ENCODE peak calls at places on chromosomes 7 and 10, in four cellular contexts. One of them, this sample, is unnamed. For H3K4me1, the result is how much of the 10 kb centered on the place peaks cover.

GRCh38 chr7:69526570-69526969 is 71.7 kb upstream of the AUTS2 start:
- DNase-seq in GM23338: no peak
- DNase-seq in SJSA1: no peak
- DNase-seq in fibroblast of lung: no peak
- DNase-seq in this sample: no peak

GRCh38 chr10:63429280-63429679 is 36.5 kb downstream of the JMJD1C start:
- DNase-seq in GM23338: no peak
- DNase-seq in SJSA1: no peak
- DNase-seq in fibroblast of lung: peak
- DNase-seq in this sample: no peak

GRCh38 chr10:121662945-121663917 is 65.0 kb upstream of the FGFR2 start:
- DNase-seq in fibroblast of lung: no peak
- DNase-seq in GM23338: peak
- DNase-seq in SJSA1: no peak
- DNase-seq in this sample: no peak

GRCh38 chr7:101258243-101258731 is 13.4 kb upstream of the FIS1 start:
- DNase-seq in SJSA1: no peak
- DNase-seq in GM23338: no peak
- DNase-seq in fibroblast of lung: no peak
- DNase-seq in this sample: no peak

GRCh38 chr7:44695756-44696155 is 52.9 kb upstream of the ZMIZ2 start:
- DNase-seq in SJSA1: no peak
- DNase-seq in GM23338: no peak
- DNase-seq in fibroblast of lung: no peak
- DNase-seq in this sample: no peak

GRCh38 chr10:124994573-124995473 is 52.9 kb downstream of the ZRANB1 start:
- DNase-seq in GM23338: no peak
- DNase-seq in fibroblast of lung: no peak
- DNase-seq in SJSA1: no peak
- DNase-seq in this sample: no peak

GRCh38 chr10:126060232-126060935 is 164.0 kb downstream of the FANK1 start:
- DNase-seq in GM23338: no peak
- DNase-seq in fibroblast of lung: peak
- DNase-seq in SJSA1: peak
- DNase-seq in this sample: peak

GRCh38 chr7:108630002-108630401 is 60.3 kb downstream of the DNAJB9 start:
- DNase-seq in SJSA1: no peak
- DNase-seq in fibroblast of lung: peak
- DNase-seq in GM23338: no peak
- DNase-seq in this sample: peak

GRCh38 chr10:70779088-70779487 is 6.1 kb downstream of the TBATA start:
- DNase-seq in SJSA1: no peak
- DNase-seq in fibroblast of lung: no peak
- DNase-seq in GM23338: no peak
- DNase-seq in this sample: no peak

GRCh38 chr10:69855346-69856163 is 53.8 kb downstream of the COL13A1 start:
- DNase-seq in GM23338: no peak
- DNase-seq in fibroblast of lung: no peak
- DNase-seq in SJSA1: no peak
- DNase-seq in this sample: no peak

GRCh38 chr7:151704969-151705743 is 171.8 kb downstream of the PRKAG2 start:
- DNase-seq in GM23338: peak
- DNase-seq in fibroblast of lung: no peak
- DNase-seq in SJSA1: no peak
- DNase-seq in this sample: no peak

GRCh38 chr10:79192677-79193003 is 123.9 kb downstream of the ZMIZ1 start:
- DNase-seq in fibroblast of lung: peak
- DNase-seq in GM23338: no peak
- DNase-seq in SJSA1: peak
- DNase-seq in this sample: peak

GRCh38 chr10:26696786-26697162 is 727 bp upstream of the PDSS1 start:
- DNase-seq in GM23338: no peak
- DNase-seq in SJSA1: no peak
- DNase-seq in fibroblast of lung: no peak
- DNase-seq in this sample: no peak

GRCh38 chr7:3867847-3868246 is 566.8 kb downstream of the SDK1 start:
- DNase-seq in GM23338: no peak
- DNase-seq in fibroblast of lung: peak
- DNase-seq in SJSA1: no peak
- DNase-seq in this sample: peak

GRCh38 chr10:99917963-99918825 is 91.6 kb downstream of the DNMBP start:
- DNase-seq in SJSA1: no peak
- DNase-seq in GM23338: peak
- DNase-seq in fibroblast of lung: peak
- DNase-seq in this sample: peak

GRCh38 chr10:100828744-100829102 is 83.3 kb downstream of the PAX2 start:
- DNase-seq in fibroblast of lung: no peak
- DNase-seq in SJSA1: no peak
- DNase-seq in GM23338: peak
- DNase-seq in this sample: no peak

GRCh38 chr7:114988755-114989154 is 66.9 kb downstream of the MDFIC start:
- DNase-seq in SJSA1: no peak
- DNase-seq in fibroblast of lung: peak
- DNase-seq in GM23338: no peak
- DNase-seq in this sample: peak

GRCh38 chr7:99126921-99127553 is 16.9 kb downstream of the SMURF1 start:
- DNase-seq in GM23338: peak
- DNase-seq in SJSA1: no peak
- DNase-seq in fibroblast of lung: no peak
- DNase-seq in this sample: no peak
- H3K27ac ChIP-seq in GM23338: peak
- H3K27ac ChIP-seq in SJSA1: no peak
- H3K27ac ChIP-seq in fibroblast of lung: peak
- H3K27ac ChIP-seq in this sample: peak

GRCh38 chr7:2195403-2196246 is 37.1 kb downstream of the MAD1L1 start:
- DNase-seq in fibroblast of lung: no peak
- DNase-seq in SJSA1: no peak
- DNase-seq in GM23338: no peak
- DNase-seq in this sample: peak
- H3K4me1 ChIP-seq in fibroblast of lung: under half
- H3K4me1 ChIP-seq in SJSA1: under half
- H3K4me1 ChIP-seq in GM23338: under half
- H3K4me1 ChIP-seq in this sample: under half

GRCh38 chr7:130940326-130940725 is 206.3 kb upstream of the KLF14 start:
- DNase-seq in fibroblast of lung: no peak
- DNase-seq in SJSA1: peak
- DNase-seq in GM23338: no peak
- DNase-seq in this sample: no peak
- H3K27ac ChIP-seq in fibroblast of lung: peak
- H3K27ac ChIP-seq in SJSA1: peak
- H3K27ac ChIP-seq in GM23338: no peak
- H3K27ac ChIP-seq in this sample: no peak

DNA sequence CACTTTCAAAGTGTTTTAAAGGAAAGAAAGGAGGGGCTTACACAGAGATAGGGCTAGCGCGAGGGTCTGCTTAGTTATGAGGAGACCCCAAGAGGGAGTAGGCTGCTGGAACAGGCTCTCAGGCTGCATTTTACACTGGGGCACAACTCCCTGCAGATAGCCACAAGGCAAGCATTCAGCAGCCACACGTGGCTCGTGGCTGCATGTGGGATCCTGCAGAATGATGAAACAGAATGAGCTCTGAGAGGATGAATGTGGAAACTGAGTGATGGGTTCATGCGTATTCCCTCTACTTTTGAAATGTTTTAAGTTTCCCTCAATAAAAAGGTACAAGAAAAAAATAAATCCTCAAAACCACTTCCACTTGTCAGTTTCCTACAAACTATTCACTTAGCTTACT is 37.0 kb downstream of the PIP4K2A start:
- DNase-seq in fibroblast of lung: no peak
- DNase-seq in GM23338: no peak
- DNase-seq in SJSA1: no peak
- DNase-seq in this sample: no peak
- H3K4me1 ChIP-seq in fibroblast of lung: under half
- H3K4me1 ChIP-seq in GM23338: half or more
- H3K4me1 ChIP-seq in SJSA1: under half
- H3K4me1 ChIP-seq in this sample: under half